ENCODE peak calls at places on chromosomes 6 and 20, in five cellular contexts. L is breast epithelium, W is endothelial cell of umbilical vein, M is heart left ventricle, S is tibial nerve. D is an unnamed sample.

GRCh38 chr6:40774932-40775331 is 187.8 kb upstream of the LRFN2 start:
- DNase-seq in W (no peak), L (no peak), S (no peak), M (no peak), D (no peak)

GRCh38 chr6:112037783-112038216 is 16.1 kb upstream of the CCN6 start:
- DNase-seq in M (peak; percentile 73), W (peak; percentile 91), L (no peak), S (peak; percentile 80), D (peak; percentile 89)

GRCh38 chr20:40562031-40562430 is 127.0 kb downstream of the MAFB start:
- DNase-seq in S (no peak), L (no peak), M (no peak), W (no peak), D (no peak)

GRCh38 chr20:40176442-40176841 is 512.6 kb downstream of the MAFB start:
- DNase-seq in M (no peak), S (no peak), L (no peak), W (no peak), D (no peak)

GRCh38 chr6:117534974-117535373 is 52.5 kb downstream of the DCBLD1 start:
- DNase-seq in L (no peak), S (no peak), W (peak; percentile 85), M (no peak), D (no peak)

GRCh38 chr20:32792316-32792715 is 27.4 kb upstream of the MAPRE1 start:
- DNase-seq in M (no peak), L (no peak), S (no peak), W (no peak), D (no peak)

GRCh38 chr20:45704969-45705637 is at the start of gene WFDC10B:
- DNase-seq in L (no peak), S (no peak), W (no peak), M (no peak), D (no peak)

GRCh38 chr6:12490904-12491571 is 200.9 kb downstream of the EDN1 start:
- DNase-seq in M (no peak), W (peak; percentile 96), S (no peak), L (no peak), D (peak; percentile 18)

GRCh38 chr6:155126727-155127439 is 131.8 kb downstream of the TIAM2 start:
- DNase-seq in L (no peak), M (no peak), S (peak; percentile 20), W (peak; percentile 78), D (no peak)

GRCh38 chr6:20006039-20006438 is 168.9 kb downstream of the ID4 start:
- DNase-seq in S (no peak), W (no peak), L (no peak), M (no peak), D (no peak)

GRCh38 chr6:38901802-38902522 is 146.6 kb upstream of the GLP1R start:
- DNase-seq in S (no peak), W (no peak), M (no peak), L (no peak), D (no peak)

GRCh38 chr6:138422861-138423260 is 18.8 kb downstream of the HEBP2 start:
- DNase-seq in L (no peak), W (peak; percentile 19), S (no peak), M (no peak), D (no peak)

GRCh38 chr6:48016027-48016755 is 94.8 kb downstream of the PTCHD4 start:
- DNase-seq in L (no peak), S (no peak), W (no peak), M (no peak), D (no peak)

GRCh38 chr20:6055161-6055783 is 1.4 kb upstream of the LRRN4 start:
- DNase-seq in W (no peak), S (no peak), M (no peak), L (no peak), D (no peak)

GRCh38 chr20:56091635-56092180 is 86.4 kb upstream of the CBLN4 start:
- DNase-seq in M (no peak), L (no peak), W (no peak), S (no peak), D (no peak)

GRCh38 chr6:113734886-113735481 is 122.2 kb upstream of the MARCKS start:
- DNase-seq in M (no peak), W (peak; percentile 16), L (no peak), S (no peak), D (no peak)

GRCh38 chr6:90478278-90478677 is 108.6 kb downstream of the MAP3K7 start:
- DNase-seq in M (no peak), L (no peak), W (no peak), S (no peak), D (no peak)

GRCh38 chr20:63072231-63072791 is 65.5 kb upstream of the BHLHE23 start:
- DNase-seq in M (peak; percentile 5), L (no peak), S (no peak), W (no peak), D (no peak)

GRCh38 chr20:63070301-63070625 is 63.5 kb upstream of the BHLHE23 start:
- DNase-seq in L (no peak), M (peak; percentile 26), W (no peak), S (no peak), D (no peak)

GRCh38 chr20:63073051-63073737 is 66.4 kb upstream of the BHLHE23 start:
- DNase-seq in M (peak; percentile 13), L (no peak), S (no peak), W (no peak), D (no peak)

GRCh38 chr20:63070771-63071540 is 64.2 kb upstream of the BHLHE23 start:
- DNase-seq in W (no peak), L (no peak), M (peak; percentile 9), S (no peak), D (no peak)

GRCh38 chr20:63071541-63072181 is 64.9 kb upstream of the BHLHE23 start:
- DNase-seq in W (no peak), M (peak; percentile 12), L (no peak), S (no peak), D (no peak)
- H3K27me3 ChIP-seq in W (peaks cover 8% of the 10 kb centered on the region), M (peaks cover 49% of the 10 kb centered on the region), L (peaks cover 5% of the 10 kb centered on the region), S (no peaks in the 10 kb centered on the region), D (no peaks in the 10 kb centered on the region)

DNA sequence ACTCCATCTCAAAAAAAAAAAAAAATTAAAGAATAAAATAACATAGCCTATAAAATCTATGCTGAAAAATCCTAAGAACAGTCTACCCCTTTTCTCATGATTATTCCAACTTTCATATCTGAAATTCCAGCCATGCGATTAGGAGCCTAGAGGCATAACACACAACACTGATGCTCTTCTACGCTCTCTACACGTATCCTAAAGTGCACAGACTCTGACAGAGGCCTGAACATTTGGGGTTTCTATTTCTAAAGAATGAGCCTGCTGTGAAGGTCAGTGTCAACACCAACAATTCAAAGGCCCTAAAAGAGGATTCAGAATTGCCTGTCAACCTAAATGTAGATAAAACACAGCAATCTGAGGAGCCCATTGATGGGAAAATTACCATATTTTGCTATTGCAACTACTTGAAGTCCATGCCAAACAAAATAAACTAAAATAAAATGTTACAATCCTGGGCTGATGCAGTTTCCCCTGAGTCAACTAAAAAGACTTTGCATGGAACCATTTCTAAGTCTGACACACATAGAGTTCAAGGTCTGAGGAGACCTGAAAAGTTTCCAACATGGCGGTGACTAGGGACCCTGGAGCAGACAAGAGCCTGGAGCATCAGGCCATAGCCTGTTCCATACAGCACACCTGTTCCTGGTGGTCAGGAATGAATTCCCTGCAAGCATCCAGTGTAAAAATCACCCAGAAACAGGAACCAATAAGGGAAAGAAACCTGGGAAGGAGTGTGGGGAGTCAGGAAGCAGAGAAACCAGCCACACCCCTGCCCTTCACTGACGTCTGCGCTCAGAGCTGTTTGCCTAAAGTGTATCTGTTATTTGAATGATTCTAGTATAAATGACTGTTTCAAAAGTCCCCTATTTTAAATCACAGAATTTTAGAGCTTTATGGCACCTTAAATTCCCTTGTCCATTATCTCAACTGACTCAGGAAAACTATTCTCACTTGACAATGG is 11.8 kb downstream of the NINL start:
- DNase-seq in M (no peak), W (peak; percentile 55), L (no peak), S (no peak), D (no peak)
- H3K27ac ChIP-seq in M (no peak overlapping the region), W (no peak overlapping the region), L (no peak overlapping the region), S (no peak overlapping the region), D (no peak overlapping the region)

DNA sequence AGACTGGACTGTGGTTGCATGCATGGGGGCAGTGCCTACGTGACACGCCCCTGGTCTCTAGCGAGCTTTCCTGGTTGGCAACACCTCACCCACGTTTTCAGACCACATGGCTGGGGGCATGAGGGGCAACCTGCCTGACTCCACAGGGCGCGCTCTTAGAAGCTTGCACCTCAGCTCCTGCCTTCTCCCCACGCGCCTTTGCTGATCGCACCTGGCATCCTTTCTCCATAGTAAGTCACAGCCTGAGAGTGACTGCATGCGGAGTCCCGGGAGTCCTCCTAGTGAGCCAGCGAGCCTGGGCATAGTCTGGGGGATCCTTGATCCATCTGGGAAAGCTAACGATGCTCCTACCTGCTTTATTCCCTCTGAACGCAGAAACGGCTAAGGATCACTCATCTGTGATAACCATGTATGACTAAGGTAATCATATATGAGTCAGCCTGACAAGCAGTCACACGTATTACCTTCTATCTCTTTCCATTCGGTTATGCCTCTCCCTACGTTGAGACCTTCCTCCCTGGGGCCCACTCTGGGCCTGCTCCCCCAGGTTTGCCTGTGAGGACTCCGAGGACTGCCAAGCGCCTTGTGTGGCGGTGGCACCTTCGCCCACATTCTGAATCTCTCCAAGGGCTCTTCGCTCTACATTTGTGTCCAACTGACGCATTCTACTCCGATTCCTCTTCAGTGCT is 4.5 kb downstream of the TCFL5 start:
- DNase-seq in L (peak; percentile 39), M (no peak), S (no peak), W (no peak), D (no peak)
- TF ChIP-seq POLR2A in L (no peak), M (no peak), S (no peak), W (no peak), D (no peak)

DNA sequence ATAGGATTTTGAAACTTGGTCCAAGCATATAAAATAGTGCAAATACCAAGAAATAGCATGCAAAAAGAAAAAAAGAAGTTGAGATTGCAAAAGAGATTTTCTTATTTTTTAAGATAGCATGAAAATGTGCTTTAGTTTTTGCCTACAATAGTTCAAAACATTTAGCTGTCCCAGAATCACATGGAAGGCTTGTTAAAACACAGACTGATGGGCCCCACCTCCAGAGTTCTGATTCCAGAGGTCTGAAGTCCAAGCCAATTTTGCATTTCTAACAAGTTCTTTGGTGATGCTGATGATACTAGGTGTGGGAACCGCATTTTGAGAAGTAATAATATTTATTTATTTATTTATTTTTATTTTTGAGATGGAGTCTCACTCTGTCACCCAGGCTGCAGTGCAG is 33.7 kb upstream of the LOC128125822 start:
- DNase-seq in L (no peak), M (no peak), S (no peak), W (no peak), D (no peak)
- H3K27me3 ChIP-seq in L (no peaks in the 10 kb centered on the region), M (no peaks in the 10 kb centered on the region), S (no peaks in the 10 kb centered on the region), W (no peaks in the 10 kb centered on the region), D (no peaks in the 10 kb centered on the region)

DNA sequence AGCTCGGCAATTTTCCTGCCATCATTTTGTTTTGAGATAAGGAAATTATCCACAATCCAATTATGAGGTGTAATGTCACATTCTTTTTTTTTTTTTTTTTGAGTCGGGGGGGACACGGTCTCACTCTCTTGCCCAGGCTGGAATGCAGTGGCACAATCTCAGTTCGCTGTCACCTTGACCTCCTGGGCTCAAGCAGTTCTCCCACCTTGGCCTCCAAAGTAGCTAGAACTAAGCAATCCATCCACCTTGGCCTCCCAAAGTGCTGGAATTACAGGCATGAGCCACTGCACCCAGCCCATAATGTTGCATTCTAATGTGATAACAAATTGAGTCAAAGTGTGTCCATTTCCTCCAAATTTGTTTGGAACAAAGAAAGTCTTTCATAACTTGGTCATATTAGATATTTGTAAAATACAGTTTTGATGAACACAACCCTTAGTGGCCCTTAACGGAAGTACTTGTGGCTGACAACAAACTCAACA is 144.1 kb upstream of the AFDN start:
- DNase-seq in L (no peak), M (no peak), S (no peak), W (no peak), D (no peak)
- H3K27ac ChIP-seq in L (peak overlapping the region; percentile 88), M (peak overlapping the region; percentile 79), S (no peak overlapping the region), W (peak overlapping the region; percentile 67), D (peak overlapping the region; percentile 68)

GRCh38 chr6:73134588-73134987 is 90.7 kb downstream of the KHDC1L start:
- DNase-seq in M (no peak), W (peak; percentile 47), L (no peak), S (no peak), D (no peak)

GRCh38 chr6:73131706-73132105 is 93.6 kb downstream of the KHDC1L start:
- DNase-seq in W (no peak), M (no peak), S (no peak), L (no peak), D (no peak)

GRCh38 chr6:73129653-73130443 is 95.4 kb downstream of the KHDC1L start:
- DNase-seq in L (peak; percentile 78), S (peak; percentile 72), M (peak; percentile 68), W (peak; percentile 59), D (peak; percentile 30)
- TF ChIP-seq POLR2A in L (no peak), S (no peak), M (no peak), W (no peak), D (no peak)